ENCODE peak calls at places on chromosomes 12 and 14, in eight cellular contexts. One of them, this sample, is unnamed.

GRCh38 chr14:75373616-75374015 is 54.2 kb upstream of the JDP2 start:
- DNase-seq in amniotic epithelial cell: no peak
- DNase-seq in stimulated activated CD4-positive, alpha-beta T cell treated with anti-CD3 and anti-CD28 coated beads, Interleukin-4, amount 100 ng/mL, for 48 hours: no peak
- DNase-seq in ELR: no peak
- DNase-seq in foreskin fibroblast: no peak
- DNase-seq in AG10803: no peak
- DNase-seq in fibroblast of pulmonary artery: no peak
- DNase-seq in cardiac muscle cell: no peak
- DNase-seq in this sample: no peak

GRCh38 chr14:72000907-72001306 is 68.7 kb downstream of the RGS6 start:
- DNase-seq in amniotic epithelial cell: no peak
- DNase-seq in stimulated activated CD4-positive, alpha-beta T cell treated with anti-CD3 and anti-CD28 coated beads, Interleukin-4, amount 100 ng/mL, for 48 hours: no peak
- DNase-seq in ELR: no peak
- DNase-seq in foreskin fibroblast: no peak
- DNase-seq in AG10803: no peak
- DNase-seq in fibroblast of pulmonary artery: no peak
- DNase-seq in cardiac muscle cell: no peak
- DNase-seq in this sample: no peak

GRCh38 chr12:66156654-66157053 is 13.1 kb downstream of the TMBIM4 start:
- DNase-seq in amniotic epithelial cell: peak; percentile 54
- DNase-seq in stimulated activated CD4-positive, alpha-beta T cell treated with anti-CD3 and anti-CD28 coated beads, Interleukin-4, amount 100 ng/mL, for 48 hours: no peak
- DNase-seq in ELR: peak; percentile 4
- DNase-seq in foreskin fibroblast: peak; percentile 38
- DNase-seq in AG10803: no peak
- DNase-seq in fibroblast of pulmonary artery: peak; percentile 45
- DNase-seq in cardiac muscle cell: no peak
- DNase-seq in this sample: no peak

GRCh38 chr14:31894351-31894750 is 182.8 kb upstream of the ARHGAP5 start:
- DNase-seq in amniotic epithelial cell: no peak
- DNase-seq in stimulated activated CD4-positive, alpha-beta T cell treated with anti-CD3 and anti-CD28 coated beads, Interleukin-4, amount 100 ng/mL, for 48 hours: no peak
- DNase-seq in ELR: peak; percentile 41
- DNase-seq in foreskin fibroblast: peak; percentile 32
- DNase-seq in AG10803: no peak
- DNase-seq in fibroblast of pulmonary artery: no peak
- DNase-seq in cardiac muscle cell: no peak
- DNase-seq in this sample: no peak

GRCh38 chr12:62259311-62259992 is 752 bp upstream of the USP15 start:
- DNase-seq in amniotic epithelial cell: peak; percentile 8
- DNase-seq in stimulated activated CD4-positive, alpha-beta T cell treated with anti-CD3 and anti-CD28 coated beads, Interleukin-4, amount 100 ng/mL, for 48 hours: no peak
- DNase-seq in ELR: peak; percentile 20
- DNase-seq in foreskin fibroblast: no peak
- DNase-seq in AG10803: no peak
- DNase-seq in fibroblast of pulmonary artery: no peak
- DNase-seq in cardiac muscle cell: peak; percentile 24
- DNase-seq in this sample: no peak

GRCh38 chr14:92565040-92565717 is 51.6 kb downstream of the RIN3 start:
- DNase-seq in amniotic epithelial cell: no peak
- DNase-seq in stimulated activated CD4-positive, alpha-beta T cell treated with anti-CD3 and anti-CD28 coated beads, Interleukin-4, amount 100 ng/mL, for 48 hours: no peak
- DNase-seq in ELR: no peak
- DNase-seq in foreskin fibroblast: no peak
- DNase-seq in AG10803: no peak
- DNase-seq in fibroblast of pulmonary artery: no peak
- DNase-seq in cardiac muscle cell: no peak
- DNase-seq in this sample: no peak

GRCh38 chr12:45959025-45959424 is 31.3 kb downstream of the SCAF11 start:
- DNase-seq in amniotic epithelial cell: no peak
- DNase-seq in stimulated activated CD4-positive, alpha-beta T cell treated with anti-CD3 and anti-CD28 coated beads, Interleukin-4, amount 100 ng/mL, for 48 hours: no peak
- DNase-seq in ELR: no peak
- DNase-seq in foreskin fibroblast: no peak
- DNase-seq in AG10803: no peak
- DNase-seq in fibroblast of pulmonary artery: no peak
- DNase-seq in cardiac muscle cell: no peak
- DNase-seq in this sample: no peak

GRCh38 chr12:111330800-111331752 is 37.8 kb downstream of the PHETA1 start:
- DNase-seq in amniotic epithelial cell: peak; percentile 57
- DNase-seq in stimulated activated CD4-positive, alpha-beta T cell treated with anti-CD3 and anti-CD28 coated beads, Interleukin-4, amount 100 ng/mL, for 48 hours: no peak
- DNase-seq in ELR: peak; percentile 82
- DNase-seq in foreskin fibroblast: peak; percentile 70
- DNase-seq in AG10803: peak; percentile 54
- DNase-seq in fibroblast of pulmonary artery: peak; percentile 67
- DNase-seq in cardiac muscle cell: peak; percentile 56
- DNase-seq in this sample: peak; percentile 28

GRCh38 chr14:100334904-100335303 is 11.8 kb downstream of the SLC25A47 start:
- DNase-seq in amniotic epithelial cell: no peak
- DNase-seq in stimulated activated CD4-positive, alpha-beta T cell treated with anti-CD3 and anti-CD28 coated beads, Interleukin-4, amount 100 ng/mL, for 48 hours: no peak
- DNase-seq in ELR: no peak
- DNase-seq in foreskin fibroblast: no peak
- DNase-seq in AG10803: no peak
- DNase-seq in fibroblast of pulmonary artery: no peak
- DNase-seq in cardiac muscle cell: no peak
- DNase-seq in this sample: no peak

GRCh38 chr12:10529603-10530002 is 23.9 kb downstream of the EIF2S3B start:
- DNase-seq in amniotic epithelial cell: no peak
- DNase-seq in stimulated activated CD4-positive, alpha-beta T cell treated with anti-CD3 and anti-CD28 coated beads, Interleukin-4, amount 100 ng/mL, for 48 hours: no peak
- DNase-seq in ELR: no peak
- DNase-seq in foreskin fibroblast: no peak
- DNase-seq in AG10803: no peak
- DNase-seq in fibroblast of pulmonary artery: no peak
- DNase-seq in cardiac muscle cell: no peak
- DNase-seq in this sample: no peak

GRCh38 chr14:95575820-95576473 is 41.1 kb downstream of the GLRX5 start:
- DNase-seq in amniotic epithelial cell: no peak
- DNase-seq in stimulated activated CD4-positive, alpha-beta T cell treated with anti-CD3 and anti-CD28 coated beads, Interleukin-4, amount 100 ng/mL, for 48 hours: no peak
- DNase-seq in ELR: no peak
- DNase-seq in foreskin fibroblast: no peak
- DNase-seq in AG10803: no peak
- DNase-seq in fibroblast of pulmonary artery: no peak
- DNase-seq in cardiac muscle cell: no peak
- DNase-seq in this sample: no peak

GRCh38 chr14:73784065-73784987 is 67.3 kb upstream of the PTGR2 start:
- DNase-seq in amniotic epithelial cell: peak; percentile 93
- DNase-seq in stimulated activated CD4-positive, alpha-beta T cell treated with anti-CD3 and anti-CD28 coated beads, Interleukin-4, amount 100 ng/mL, for 48 hours: no peak
- DNase-seq in ELR: peak; percentile 62
- DNase-seq in foreskin fibroblast: peak; percentile 89
- DNase-seq in AG10803: peak; percentile 85
- DNase-seq in fibroblast of pulmonary artery: peak; percentile 80
- DNase-seq in cardiac muscle cell: peak; percentile 37
- DNase-seq in this sample: no peak

GRCh38 chr14:56949828-56950227 is 139.5 kb upstream of the OTX2 start:
- DNase-seq in amniotic epithelial cell: no peak
- DNase-seq in stimulated activated CD4-positive, alpha-beta T cell treated with anti-CD3 and anti-CD28 coated beads, Interleukin-4, amount 100 ng/mL, for 48 hours: no peak
- DNase-seq in ELR: no peak
- DNase-seq in foreskin fibroblast: no peak
- DNase-seq in AG10803: no peak
- DNase-seq in fibroblast of pulmonary artery: no peak
- DNase-seq in cardiac muscle cell: no peak
- DNase-seq in this sample: no peak

GRCh38 chr12:54017027-54017788 is 8.4 kb downstream of the HOXC8 start:
- DNase-seq in amniotic epithelial cell: no peak
- DNase-seq in stimulated activated CD4-positive, alpha-beta T cell treated with anti-CD3 and anti-CD28 coated beads, Interleukin-4, amount 100 ng/mL, for 48 hours: no peak
- DNase-seq in ELR: peak; percentile 63
- DNase-seq in foreskin fibroblast: peak; percentile 44
- DNase-seq in AG10803: no peak
- DNase-seq in fibroblast of pulmonary artery: no peak
- DNase-seq in cardiac muscle cell: no peak
- DNase-seq in this sample: no peak